ENCODE peak calls at places on chromosomes 7 and 10, in four cellular contexts. L is GM19239, Z is CMK, U is bronchial epithelial cell. N is an unnamed sample.

GRCh38 chr10:103278862-103279298 is 1.9 kb downstream of the INA start:
- DNase-seq in L (no peak), Z (no peak), U (peak; percentile 28), N (peak; percentile 24)

GRCh38 chr10:96758423-96758822 is 38.1 kb upstream of the PIK3AP1 start:
- DNase-seq in L (no peak), Z (no peak), U (no peak), N (no peak)

GRCh38 chr7:83359108-83359507 is 196.4 kb upstream of the PCLO start:
- DNase-seq in L (no peak), Z (no peak), U (no peak), N (no peak)

GRCh38 chr10:114538544-114538906 is 119.5 kb downstream of the ABLIM1 start:
- DNase-seq in L (no peak), Z (no peak), U (peak; percentile 38), N (no peak)

GRCh38 chr10:3119796-3120459 is 52.6 kb downstream of the PFKP start:
- DNase-seq in L (no peak), Z (no peak), U (no peak), N (no peak)

GRCh38 chr7:74380720-74381119 is 73.0 kb upstream of the GTF2IRD1 start:
- DNase-seq in L (no peak), Z (no peak), U (no peak), N (no peak)

GRCh38 chr7:156240532-156240931 is 400.0 kb upstream of the RNF32 start:
- DNase-seq in L (no peak), Z (no peak), U (no peak), N (no peak)

GRCh38 chr10:58266826-58267712 is 625 bp downstream of the IPMK start:
- DNase-seq in L (no peak), Z (no peak), U (peak; percentile 66), N (peak; percentile 86)

GRCh38 chr7:26117142-26117807 is 34.7 kb upstream of the NFE2L3 start:
- DNase-seq in L (no peak), Z (no peak), U (no peak), N (no peak)

GRCh38 chr7:137667633-137668387 is 179.0 kb downstream of the DGKI start:
- DNase-seq in L (no peak), Z (no peak), U (peak; percentile 98), N (peak; percentile 82)

GRCh38 chr7:131562941-131563340 is 6.5 kb upstream of the PODXL start:
- DNase-seq in L (no peak), Z (no peak), U (no peak), N (no peak)

GRCh38 chr10:69061305-69062161 is 26.4 kb upstream of the SRGN start:
- DNase-seq in L (no peak), Z (no peak), U (peak; percentile 89), N (peak; percentile 100)

GRCh38 chr10:28367865-28368541 is 65.1 kb upstream of the MPP7 start:
- DNase-seq in L (peak; percentile 24), Z (no peak), U (peak; percentile 70), N (no peak)

GRCh38 chr7:84799131-84799530 is 387.7 kb downstream of the SEMA3D start:
- DNase-seq in L (no peak), Z (no peak), U (peak; percentile 92), N (no peak)

GRCh38 chr7:40845959-40846358 is 711.2 kb downstream of the SUGCT start:
- DNase-seq in L (no peak), Z (no peak), U (no peak), N (no peak)

N was measured in renal cortical epithelial cell.